ENCODE peak calls at places on chromosomes 6 and 20, in eight cellular contexts. X, N, S, U, O, Z, F and A are unnamed samples.

GRCh38 chr20:37295001-37295400 is 5.5 kb downstream of the MANBAL start:
- DNase-seq in U (peak), N (peak), S (no peak), Z (peak), X (peak), O (no peak), F (no peak), A (no peak)

GRCh38 chr6:148965287-148965686 is 218.5 kb downstream of the UST start:
- DNase-seq in Z (no peak), O (no peak), S (no peak), X (peak), N (no peak), U (no peak), F (no peak), A (no peak)

GRCh38 chr6:44074383-44075136 is 52.7 kb downstream of the MRPL14 start:
- DNase-seq in Z (peak), O (peak), S (peak), N (no peak), U (peak), F (peak), X (peak), A (peak)

GRCh38 chr20:46709459-46710148 is at the start of gene SLC2A10:
- DNase-seq in Z (peak), U (peak), F (peak), S (peak), X (peak), O (peak), N (no peak), A (no peak)

GRCh38 chr20:14881518-14881917 is 544.1 kb upstream of the FLRT3 start:
- DNase-seq in Z (no peak), O (no peak), X (no peak), U (no peak), N (no peak), F (no peak), S (no peak), A (no peak)

GRCh38 chr6:48826884-48827701 is 636.0 kb downstream of the MMUT start:
- DNase-seq in N (peak), S (no peak), X (peak), U (peak), O (no peak), Z (peak), F (no peak), A (no peak)

GRCh38 chr6:87407531-87407895 is 259 bp upstream of the CFAP206 start:
- DNase-seq in X (peak), F (no peak), S (no peak), U (peak), Z (peak), N (peak), O (peak), A (peak)

GRCh38 chr6:155188707-155189496 is 74.9 kb upstream of the CLDN20 start:
- DNase-seq in U (peak), N (no peak), Z (peak), S (no peak), O (no peak), F (no peak), X (peak), A (no peak)

GRCh38 chr6:118725944-118726343 is 74.6 kb upstream of the CEP85L start:
- DNase-seq in F (no peak), Z (no peak), O (peak), U (no peak), X (no peak), S (no peak), N (no peak), A (no peak)

GRCh38 chr20:52801628-52802006 is 170.5 kb upstream of the TSHZ2 start:
- DNase-seq in U (no peak), F (peak), S (no peak), N (no peak), O (no peak), X (no peak), Z (no peak), A (no peak)

GRCh38 chr6:37491830-37492208 is 7.9 kb downstream of the CCDC167 start:
- DNase-seq in X (no peak), N (no peak), O (no peak), U (no peak), S (no peak), Z (no peak), F (no peak), A (no peak)
- TF ChIP-seq EZH2phosphoT487 in X (no peak), N (no peak), O (no peak), U (no peak), S (no peak), Z (no peak), F (no peak), A (no peak)

GRCh38 chr6:85353012-85353411 is 96.9 kb upstream of the NT5E start:
- DNase-seq in U (no peak), X (no peak), Z (no peak), O (no peak), N (no peak), F (no peak), S (no peak), A (no peak)
- H3K4me2 ChIP-seq in U (no peak), X (no peak), Z (no peak), O (no peak), N (no peak), F (no peak), S (no peak), A (no peak)

DNA sequence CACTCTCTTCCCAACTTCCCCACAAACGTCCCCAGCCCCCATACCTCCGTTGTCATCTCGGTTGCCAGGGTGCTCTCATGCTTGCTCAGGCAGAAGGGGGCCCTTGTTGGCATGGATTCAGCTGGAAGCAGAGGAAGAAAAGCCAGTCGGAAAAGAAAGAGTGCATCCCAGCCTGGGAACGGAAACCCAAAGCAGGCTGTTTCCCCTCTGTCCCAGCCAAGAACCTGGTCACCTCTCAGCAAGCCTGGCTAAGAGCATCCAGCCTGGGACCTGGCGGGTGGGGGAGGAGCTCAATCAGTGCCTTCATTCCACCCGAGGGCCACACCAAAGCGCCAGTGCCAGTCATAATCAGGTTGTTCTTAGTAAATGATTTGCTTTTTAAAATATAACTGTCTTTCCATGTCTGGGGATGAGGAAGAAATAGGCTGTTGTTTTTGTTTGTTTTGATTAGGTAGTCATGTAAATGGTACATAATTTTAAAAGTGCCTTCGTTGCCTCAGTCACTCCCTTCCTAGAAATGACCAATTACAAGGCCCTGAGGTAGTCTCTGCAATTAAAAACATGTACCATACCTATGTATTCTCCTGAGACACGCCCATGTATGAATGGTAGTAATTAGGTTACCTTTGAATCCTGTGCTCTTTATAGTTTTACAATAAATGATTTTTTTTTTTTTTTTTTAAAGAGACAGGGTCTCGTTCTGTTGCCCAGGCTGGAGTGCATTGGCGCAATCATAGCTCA is 21.1 kb downstream of the CHMP4B start:
- DNase-seq in O (peak), N (no peak), F (no peak), S (peak), X (no peak), Z (no peak), U (no peak), A (no peak)
- H3K4me3 ChIP-seq in O (no peak), N (no peak), F (no peak), S (peak), X (no peak), Z (no peak), U (no peak), A (no peak)

DNA sequence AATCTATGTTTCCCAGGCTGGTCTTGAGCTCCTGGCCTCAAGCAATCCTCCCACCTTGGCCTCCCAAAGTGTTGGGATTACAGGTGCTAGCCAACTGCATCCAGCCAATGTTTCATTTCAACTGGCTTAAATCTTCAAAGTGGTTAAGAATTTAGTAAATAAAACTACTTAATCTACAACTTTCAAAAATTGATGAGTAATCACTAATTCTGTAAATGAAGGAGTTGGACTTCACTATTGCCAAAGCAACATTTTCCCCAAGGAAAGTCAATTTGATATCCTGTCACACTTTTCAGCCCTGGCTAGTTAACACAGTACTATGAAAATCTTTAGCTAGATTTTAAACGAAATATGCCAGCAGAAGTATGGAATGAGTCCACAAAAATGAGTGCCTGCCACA is 3.8 kb downstream of the TOMM6 start:
- DNase-seq in S (no peak), U (no peak), X (no peak), Z (no peak), N (no peak), F (no peak), O (no peak), A (no peak)
- TF ChIP-seq EZH2phosphoT487 in S (no peak), U (no peak), X (no peak), Z (no peak), N (no peak), F (no peak), O (no peak), A (no peak)

GRCh38 chr20:44072381-44072780 is 114.6 kb downstream of the JPH2 start:
- DNase-seq in X (no peak), Z (no peak), O (no peak), N (no peak), S (no peak), F (no peak), U (no peak), A (no peak)

GRCh38 chr20:44070139-44070900 is 116.7 kb downstream of the JPH2 start:
- DNase-seq in X (no peak), O (no peak), N (no peak), Z (no peak), U (no peak), S (no peak), F (no peak), A (no peak)

GRCh38 chr20:44071526-44072111 is 115.4 kb downstream of the JPH2 start:
- DNase-seq in X (no peak), N (no peak), S (no peak), U (no peak), O (no peak), Z (no peak), F (no peak), A (no peak)

GRCh38 chr20:44069203-44069931 is 117.6 kb downstream of the JPH2 start:
- DNase-seq in N (no peak), X (no peak), O (no peak), U (no peak), S (no peak), F (no peak), Z (no peak), A (no peak)

GRCh38 chr20:44071057-44071456 is 115.9 kb downstream of the JPH2 start:
- DNase-seq in Z (no peak), F (no peak), N (no peak), O (no peak), S (no peak), X (no peak), U (no peak), A (no peak)
- H3K4me2 ChIP-seq in Z (no peak), F (no peak), N (no peak), O (no peak), S (no peak), X (no peak), U (no peak), A (no peak)

DNA sequence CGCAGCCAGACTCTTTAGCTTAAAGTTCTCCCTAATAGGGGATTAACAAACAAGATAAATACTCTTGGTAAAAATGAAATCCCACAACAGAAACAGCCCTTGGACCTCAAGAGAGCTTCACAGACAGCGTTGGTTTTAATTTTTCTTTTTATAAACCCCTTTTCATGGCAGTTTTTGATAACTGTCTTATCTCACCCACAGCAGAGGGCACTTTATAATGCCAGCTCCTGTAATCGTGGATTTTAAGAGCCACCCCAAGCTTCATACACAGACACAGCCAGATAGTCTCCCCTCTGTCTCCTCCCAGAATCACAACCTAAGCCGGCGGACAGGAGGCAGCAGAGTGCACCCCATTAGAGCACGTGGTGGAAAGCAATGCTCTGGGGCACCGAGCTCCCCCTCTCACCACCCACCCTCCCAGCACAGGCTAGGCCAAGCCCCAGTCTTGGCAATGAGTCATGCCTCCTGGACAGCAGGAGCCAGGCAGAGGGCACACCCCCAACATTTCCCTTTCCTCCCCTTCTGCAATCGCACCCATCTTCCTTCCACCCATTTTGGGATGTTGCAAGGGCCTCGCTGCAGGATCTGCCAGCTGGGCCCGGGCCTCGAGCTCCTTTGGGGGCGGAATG is 2.5 kb downstream of the JAG1 start:
- DNase-seq in Z (peak), F (peak), S (peak), X (peak), U (peak), O (peak), N (no peak), A (peak)
- H3K4me3 ChIP-seq in Z (peak), F (peak), S (peak), X (peak), U (peak), O (peak), N (peak), A (peak)

GRCh38 chr6:112618796-112619195 is 271.7 kb downstream of the RFPL4B start:
- DNase-seq in X (peak), U (peak), N (peak), S (peak), Z (peak), F (peak), O (peak), A (no peak)

GRCh38 chr6:112622036-112622435 is 274.9 kb downstream of the RFPL4B start:
- DNase-seq in F (no peak), N (no peak), Z (no peak), U (no peak), S (no peak), O (peak), X (no peak), A (no peak)

GRCh38 chr6:112626468-112627082 is 279.4 kb downstream of the RFPL4B start:
- DNase-seq in O (no peak), N (no peak), Z (no peak), F (no peak), X (peak), S (no peak), U (peak), A (no peak)

DNA sequence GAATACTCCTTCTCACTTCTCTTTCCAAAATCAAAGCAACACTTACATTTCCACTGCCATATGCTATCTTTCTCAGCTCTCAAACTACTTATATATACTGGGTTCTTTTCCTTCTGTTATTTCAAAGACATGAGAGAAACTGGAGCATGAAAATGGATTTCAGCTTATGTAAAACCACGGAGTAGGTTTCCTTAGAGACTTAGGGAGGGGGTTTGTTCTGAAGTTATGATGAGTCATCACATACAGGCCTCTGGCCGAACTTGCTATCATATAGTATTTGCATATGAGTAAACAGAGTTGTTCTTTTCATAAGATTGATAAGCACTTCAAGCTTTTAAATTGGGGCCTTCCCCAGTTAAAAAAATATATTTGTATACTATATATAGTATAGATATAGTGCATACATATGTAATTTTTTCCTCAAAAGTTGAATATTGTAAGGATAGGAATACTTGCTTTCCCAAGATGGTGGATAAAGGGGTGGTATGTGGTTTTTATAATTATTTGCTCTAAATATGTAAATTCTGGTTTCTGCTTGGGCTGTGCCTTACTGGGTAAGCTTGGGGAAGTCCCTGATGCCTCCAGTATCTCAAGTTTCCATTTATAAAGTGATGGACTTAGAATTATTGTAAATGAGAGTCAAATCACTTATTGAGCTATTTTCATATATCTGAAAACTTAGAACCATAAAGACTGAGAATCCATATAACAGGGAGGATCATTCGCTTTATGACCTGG is 273.9 kb downstream of the RFPL4B start:
- DNase-seq in U (peak), N (no peak), O (no peak), F (no peak), S (no peak), X (no peak), Z (peak), A (no peak)
- TF ChIP-seq EZH2phosphoT487 in U (no peak), N (no peak), O (no peak), F (no peak), S (no peak), X (no peak), Z (no peak), A (no peak)

GRCh38 chr20:50037575-50037974 is 54.8 kb downstream of the SNAI1 start:
- DNase-seq in N (no peak), S (no peak), O (no peak), X (no peak), F (no peak), U (no peak), Z (no peak), A (no peak)
- H3K4me2 ChIP-seq in N (no peak), S (no peak), O (no peak), X (no peak), F (no peak), U (no peak), Z (no peak), A (no peak)

GRCh38 chr6:5175195-5175594 is 85.6 kb downstream of the LYRM4 start:
- DNase-seq in Z (no peak), N (no peak), U (peak), X (peak), O (peak), S (peak), F (no peak), A (peak)
- H3K4me3 ChIP-seq in Z (no peak), N (no peak), U (no peak), X (no peak), O (no peak), S (no peak), F (no peak), A (peak)

DNA sequence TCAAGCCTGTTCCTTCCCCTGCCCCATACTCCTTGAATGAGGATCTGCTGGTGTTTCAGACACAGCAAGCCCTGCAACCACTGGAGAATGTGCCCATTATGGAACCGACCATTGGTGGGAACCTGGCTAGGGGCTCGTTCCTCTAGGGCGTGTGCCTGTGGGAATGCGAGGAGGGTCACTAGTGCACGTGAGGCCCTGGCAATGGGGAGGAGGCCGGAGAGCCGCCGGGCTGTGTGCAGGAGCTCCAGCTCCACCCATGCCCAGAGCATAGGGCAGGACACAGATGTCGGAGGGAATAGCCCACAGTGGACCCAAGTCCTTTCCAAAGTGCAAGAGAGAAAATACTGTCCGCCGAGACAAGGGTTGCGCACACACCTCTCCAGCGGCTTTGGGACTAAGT is 99.3 kb downstream of the ERMARD start:
- DNase-seq in S (no peak), X (no peak), O (no peak), U (no peak), Z (no peak), N (no peak), F (no peak), A (no peak)
- TF ChIP-seq EZH2phosphoT487 in S (no peak), X (no peak), O (no peak), U (no peak), Z (no peak), N (no peak), F (no peak), A (no peak)